ENCODE peak calls at places on chromosomes 12 and 14, in five cellular contexts. E is CD8-positive, alpha-beta T cell; T is mammary epithelial cell; V is SJCRH30; D is heart left ventricle. F is an unnamed sample. For H3K36me3, the result is how much of the 10 kb centered on the place peaks cover.

GRCh38 chr12:70982991-70983390 is 62.5 kb upstream of the PTPRR start:
- DNase-seq in V (no peak), T (no peak), D (no peak), E (no peak), F (no peak)

GRCh38 chr14:30191639-30192279 is 264.1 kb upstream of the PRKD1 start:
- DNase-seq in E (no peak), V (no peak), T (no peak), D (no peak), F (no peak)

GRCh38 chr12:23585782-23586163 is 363.7 kb downstream of the SOX5 start:
- DNase-seq in V (no peak), E (no peak), D (no peak), T (no peak), F (no peak)

GRCh38 chr14:32802295-32802694 is 136.4 kb upstream of the NPAS3 start:
- DNase-seq in D (no peak), T (no peak), E (no peak), V (no peak), F (no peak)

GRCh38 chr12:14558377-14559051 is 9.2 kb downstream of the PLBD1 start:
- DNase-seq in V (no peak), T (no peak), E (no peak), D (no peak), F (no peak)

GRCh38 chr12:25496098-25496587 is 56.9 kb downstream of the LMNTD1 start:
- DNase-seq in D (no peak), E (no peak), V (peak), T (no peak), F (no peak)

GRCh38 chr12:116304621-116305020 is 27.1 kb upstream of the MED13L start:
- DNase-seq in E (no peak), V (no peak), D (no peak), T (no peak), F (no peak)

GRCh38 chr12:44780221-44780770 is 95.8 kb downstream of the NELL2 start:
- DNase-seq in T (no peak), D (no peak), E (no peak), V (no peak), F (no peak)

GRCh38 chr14:101235042-101235871 is 326.0 kb upstream of the DIO3 start:
- DNase-seq in E (no peak), D (peak), V (peak), T (peak), F (peak)

GRCh38 chr14:76395161-76395560 is 19.2 kb downstream of the ESRRB start:
- DNase-seq in V (no peak), D (no peak), T (no peak), E (no peak), F (no peak)

GRCh38 chr12:48824112-48824511 is 5.8 kb downstream of the CACNB3 start:
- DNase-seq in T (no peak), D (no peak), V (no peak), E (no peak), F (no peak)

GRCh38 chr12:27907766-27908165 is 64.8 kb downstream of the PTHLH start:
- DNase-seq in D (no peak), V (no peak), E (no peak), T (peak), F (no peak)

GRCh38 chr14:40221428-40221827 is 789.2 kb upstream of the FBXO33 start:
- DNase-seq in T (no peak), V (peak), E (no peak), D (no peak), F (no peak)

GRCh38 chr12:94963649-94964048 is 39.8 kb downstream of the NDUFA12 start:
- DNase-seq in E (no peak), D (no peak), V (no peak), T (no peak), F (no peak)

GRCh38 chr12:28537474-28537873 is 347.2 kb downstream of the CCDC91 start:
- DNase-seq in T (no peak), E (no peak), D (no peak), V (no peak), F (no peak)

GRCh38 chr12:108858399-108859074 is 1.2 kb upstream of the SSH1 start:
- DNase-seq in T (no peak), V (peak), E (no peak), D (no peak), F (no peak)

GRCh38 chr14:37512173-37512572 is 82.9 kb downstream of the FOXA1 start:
- DNase-seq in E (no peak), V (no peak), D (no peak), T (no peak), F (no peak)

GRCh38 chr12:92145481-92145730 is 240 bp downstream of the BTG1 start:
- DNase-seq in T (no peak), V (no peak), E (no peak), D (peak), F (no peak)

GRCh38 chr12:7411343-7411742 is 32.6 kb downstream of the CD163L1 start:
- DNase-seq in V (peak), T (no peak), E (no peak), D (no peak), F (no peak)

GRCh38 chr12:106282457-106283097 is 20.0 kb upstream of the TCP11L2 start:
- DNase-seq in T (peak), E (no peak), V (peak), D (no peak), F (peak)

GRCh38 chr14:55336691-55337090 is 65.5 kb downstream of the FBXO34 start:
- DNase-seq in T (no peak), E (no peak), D (no peak), V (no peak), F (no peak)

GRCh38 chr12:47776471-47777143 is 3.6 kb downstream of the SLC48A1 start:
- DNase-seq in T (no peak), V (no peak), D (no peak), E (no peak), F (no peak)

GRCh38 chr12:123860369-123860768 is 98.3 kb downstream of the DNAH10 start:
- DNase-seq in T (no peak), D (no peak), V (peak), E (no peak), F (no peak)

GRCh38 chr12:26097046-26097878 is 27.6 kb downstream of the BHLHE41 start:
- DNase-seq in T (peak), V (peak), D (peak), E (peak), F (peak)

GRCh38 chr14:28083456-28083855 is 683.1 kb upstream of the FOXG1 start:
- DNase-seq in E (no peak), D (no peak), V (no peak), T (no peak), F (no peak)

GRCh38 chr14:77099425-77100167 is 1.5 kb downstream of the CIPC start:
- DNase-seq in E (no peak), D (no peak), T (peak), V (peak), F (no peak)

GRCh38 chr14:105490572-105491365 is at the start of gene TEDC1:
- DNase-seq in V (peak), T (peak), E (peak), D (peak), F (peak)

GRCh38 chr14:96940009-96940408 is 142.8 kb downstream of the VRK1 start:
- DNase-seq in V (peak), D (no peak), T (no peak), E (no peak), F (no peak)

GRCh38 chr12:92899388-92900001 is 29.6 kb downstream of the EEA1 start:
- DNase-seq in D (peak), V (peak), E (no peak), T (peak), F (peak)

GRCh38 chr12:115375188-115375991 is 691.4 kb upstream of the TBX3 start:
- DNase-seq in V (peak), D (no peak), E (no peak), T (peak), F (no peak)

GRCh38 chr12:2794261-2794735 is 472 bp upstream of the FKBP4 start:
- DNase-seq in E (no peak), T (peak), D (no peak), V (no peak), F (peak)

GRCh38 chr12:80553316-80553715 is 109.3 kb downstream of the PTPRQ start:
- DNase-seq in D (no peak), V (peak), E (no peak), T (peak), F (no peak)

GRCh38 chr12:95215925-95216324 is 1.3 kb downstream of the FGD6 start:
- DNase-seq in D (no peak), T (peak), E (no peak), V (peak), F (no peak)

GRCh38 chr12:63362801-63363200 is 211.8 kb upstream of the AVPR1A start:
- DNase-seq in E (no peak), T (peak), V (no peak), D (no peak), F (no peak)

GRCh38 chr14:56816575-56817391 is 6.5 kb upstream of the OTX2 start:
- DNase-seq in V (no peak), D (no peak), E (no peak), T (peak), F (no peak)

GRCh38 chr14:101502761-101503392 is 58.4 kb upstream of the DIO3 start:
- DNase-seq in T (no peak), D (no peak), V (no peak), E (no peak), F (no peak)

GRCh38 chr14:65566820-65567522 is 154.4 kb downstream of the FUT8 start:
- DNase-seq in E (no peak), V (no peak), D (no peak), T (peak), F (no peak)

GRCh38 chr14:24310666-24311604 is at the start of gene LTB4R:
- DNase-seq in E (peak), D (peak), V (no peak), T (peak), F (no peak)

GRCh38 chr14:100806386-100806785 is 19.5 kb upstream of the MEG3 start:
- DNase-seq in T (no peak), D (no peak), E (no peak), V (no peak), F (no peak)

DNA sequence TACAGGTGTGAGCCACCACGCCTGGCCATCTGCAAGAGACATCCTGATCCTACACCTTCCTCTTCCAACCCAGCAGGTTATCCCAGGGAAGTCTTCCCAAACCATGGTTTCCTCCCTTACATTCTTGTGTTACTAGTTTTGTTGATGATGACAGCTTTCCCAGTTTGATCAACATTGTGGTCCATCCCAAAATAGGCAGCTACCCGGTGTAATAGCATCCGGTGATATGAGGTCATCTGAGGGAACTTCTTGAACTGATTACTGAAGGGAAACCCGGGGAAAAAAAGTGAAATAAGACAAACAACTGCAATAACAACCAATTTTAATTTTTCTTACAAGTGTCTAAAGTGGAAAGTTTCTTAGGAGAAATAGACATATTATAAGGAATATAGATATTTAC is 45.3 kb upstream of the STAC3 start:
- DNase-seq in D (no peak), E (no peak), V (no peak), T (no peak), F (no peak)
- H3K36me3 ChIP-seq in D (half or more), E (under half), V (under half), T (under half), F (under half)

GRCh38 chr12:53961025-53961761 is 6.5 kb downstream of the HOXC12 start:
- DNase-seq in D (no peak), T (no peak), V (no peak), E (no peak), F (no peak)

GRCh38 chr12:53956914-53957536 is 2.3 kb downstream of the HOXC12 start:
- DNase-seq in E (no peak), T (no peak), D (no peak), V (no peak), F (no peak)

GRCh38 chr12:53960187-53961024 is 5.7 kb downstream of the HOXC12 start:
- DNase-seq in D (no peak), V (no peak), T (no peak), E (no peak), F (no peak)

GRCh38 chr12:53958128-53958527 is 3.4 kb downstream of the HOXC12 start:
- DNase-seq in T (no peak), V (no peak), D (no peak), E (no peak), F (no peak)

DNA sequence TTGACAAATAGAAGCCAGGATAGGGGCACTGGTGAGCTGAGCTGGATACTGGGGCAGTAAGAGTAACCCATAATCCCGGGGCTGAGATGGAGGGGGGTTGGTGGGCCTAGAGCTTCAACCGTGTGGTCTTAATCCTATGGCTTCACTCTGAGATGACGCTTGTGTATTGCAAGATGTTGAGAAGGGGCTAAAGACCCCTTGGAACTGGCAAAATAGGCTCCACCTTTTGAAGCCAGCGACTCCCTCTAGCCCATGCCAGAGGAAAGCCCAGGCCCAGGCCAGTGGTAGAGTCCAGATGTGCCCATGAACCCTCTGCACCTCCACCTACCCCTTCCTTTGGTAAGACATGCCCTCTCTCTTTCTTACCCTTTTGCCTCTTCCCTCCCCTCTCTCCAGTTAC is 4.6 kb downstream of the HOXC12 start:
- DNase-seq in V (no peak), D (no peak), E (no peak), T (no peak), F (no peak)
- H3K36me3 ChIP-seq in V (under half), D (under half), E (under half), T (under half), F (under half)

GRCh38 chr14:21088687-21089086 is 9.8 kb downstream of the ZNF219 start:
- DNase-seq in V (no peak), D (no peak), E (no peak), T (no peak), F (no peak)

GRCh38 chr14:21089271-21089670 is 9.2 kb downstream of the ZNF219 start:
- DNase-seq in E (no peak), T (no peak), V (no peak), D (no peak), F (no peak)

GRCh38 chr14:21090940-21091663 is 7.4 kb downstream of the ZNF219 start:
- DNase-seq in E (no peak), V (no peak), D (no peak), T (no peak), F (no peak)

GRCh38 chr14:21090194-21090939 is 8.1 kb downstream of the ZNF219 start:
- DNase-seq in D (no peak), V (no peak), T (no peak), E (no peak), F (peak)

GRCh38 chr14:21089877-21090193 is 8.6 kb downstream of the ZNF219 start:
- DNase-seq in V (no peak), D (no peak), E (no peak), T (no peak), F (no peak)
- H3K36me3 ChIP-seq in V (under half), D (half or more), E (under half), T (under half), F (under half)

GRCh38 chr12:6330999-6331714 is 10.7 kb downstream of the TNFRSF1A start:
- DNase-seq in V (no peak), T (no peak), D (no peak), E (no peak), F (no peak)
- H3K36me3 ChIP-seq in V (under half), T (under half), D (half or more), E (under half), F (under half)

GRCh38 chr14:103503296-103503695 is 19.3 kb downstream of the CKB start:
- DNase-seq in E (no peak), D (no peak), T (no peak), V (no peak), F (no peak)
- H3K36me3 ChIP-seq in E (under half), D (half or more), T (under half), V (half or more), F (half or more)

GRCh38 chr14:91987192-91987591 is 39.7 kb upstream of the FBLN5 start:
- DNase-seq in T (no peak), V (no peak), E (no peak), D (no peak), F (no peak)
- H3K36me3 ChIP-seq in T (under half), V (under half), E (under half), D (under half), F (under half)

GRCh38 chr12:68310370-68310769 is 21.8 kb downstream of the MDM1 start:
- DNase-seq in D (no peak), T (peak), V (peak), E (no peak), F (no peak)
- H3K36me3 ChIP-seq in D (half or more), T (under half), V (half or more), E (under half), F (under half)

GRCh38 chr12:120077260-120077659 is 39.3 kb downstream of the RAB35 start:
- DNase-seq in V (no peak), T (no peak), D (no peak), E (no peak), F (no peak)
- H3K36me3 ChIP-seq in V (under half), T (under half), D (under half), E (under half), F (under half)

DNA sequence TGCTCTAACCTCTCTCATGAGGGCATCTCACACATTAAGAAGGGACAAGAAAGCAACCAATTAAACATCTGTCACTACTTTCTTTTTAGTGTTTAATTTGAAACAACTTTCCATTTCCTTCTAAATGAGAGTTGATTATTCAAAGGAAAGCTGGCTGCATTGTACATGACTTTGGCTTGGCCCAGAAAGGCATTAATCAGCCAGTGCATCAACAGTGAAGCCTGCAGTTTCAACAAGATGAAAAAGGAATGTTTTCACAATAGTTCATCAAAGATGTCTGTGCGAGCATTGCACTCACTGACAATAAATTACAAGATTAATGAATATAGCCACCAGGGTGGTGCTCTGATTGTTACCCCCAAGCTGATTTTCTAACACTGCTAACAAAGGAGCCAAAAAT is 141.9 kb downstream of the SEC23A start:
- DNase-seq in T (no peak), V (no peak), E (no peak), D (no peak), F (no peak)
- H3K36me3 ChIP-seq in T (under half), V (under half), E (under half), D (under half), F (under half)